ENCODE peak calls at places on chromosomes 13 and 19, in four cellular contexts. C is K562, D is GM12878, L is HepG2. Q is an unnamed sample.
A peak's percentile ranks its signal among the peaks of the same experiment; 100 is the strongest.

GRCh38 chr19:33399081-33399744 is 25.7 kb downstream of the CEBPG start:
- DNase-seq in D (no peak), C (no peak), L (no peak), Q (peak; percentile 9)

GRCh38 chr19:29660835-29661234 is 4.4 kb upstream of the PLEKHF1 start:
- DNase-seq in L (no peak), C (no peak), D (no peak), Q (no peak)

GRCh38 chr19:53868091-53868891 is 608 bp downstream of the MYADM start:
- DNase-seq in L (peak; percentile 47), C (peak; percentile 59), D (no peak), Q (peak; percentile 58)

GRCh38 chr19:5608271-5608666 is 14.3 kb downstream of the SAFB2 start:
- DNase-seq in L (peak; percentile 28), C (no peak), D (no peak), Q (no peak)

GRCh38 chr19:49019242-49019932 is 2.5 kb upstream of the LHB start:
- DNase-seq in C (peak; percentile 91), L (peak; percentile 67), D (no peak), Q (peak; percentile 91)

GRCh38 chr19:14425696-14426138 is 6.6 kb upstream of the DDX39A start:
- DNase-seq in L (no peak), D (no peak), C (no peak), Q (no peak)

GRCh38 chr13:98481511-98481951 is 95.4 kb downstream of the STK24 start:
- DNase-seq in D (no peak), L (no peak), C (no peak), Q (no peak)

GRCh38 chr13:48000559-48001126 is 430 bp downstream of the SUCLA2 start:
- DNase-seq in C (peak; percentile 6), D (no peak), L (no peak), Q (peak; percentile 35)

GRCh38 chr19:29269641-29270040 is 56.7 kb upstream of the UQCRFS1 start:
- DNase-seq in D (no peak), L (no peak), C (no peak), Q (no peak)

GRCh38 chr19:3105641-3106508 is 11.7 kb downstream of the GNA11 start:
- DNase-seq in C (no peak), D (no peak), L (no peak), Q (no peak)

GRCh38 chr19:29620931-29621351 is 14.9 kb downstream of the POP4 start:
- DNase-seq in D (no peak), C (no peak), L (no peak), Q (no peak)

GRCh38 chr13:33644607-33645543 is 173.1 kb upstream of the RFC3 start:
- DNase-seq in D (no peak), L (no peak), C (no peak), Q (no peak)

GRCh38 chr13:51556740-51557139 is 27.5 kb upstream of the WDFY2 start:
- DNase-seq in C (no peak), D (no peak), L (no peak), Q (no peak)

GRCh38 chr19:53381376-53381775 is 13.6 kb upstream of the ZNF765 start:
- DNase-seq in C (no peak), L (no peak), D (no peak), Q (no peak)

GRCh38 chr19:46609511-46610412 is 8.6 kb downstream of the CALM3 start:
- DNase-seq in C (peak; percentile 9), D (no peak), L (no peak), Q (peak; percentile 9)

GRCh38 chr13:63288576-63288975 is 1872.9 kb upstream of the PCDH20 start:
- DNase-seq in C (no peak), L (no peak), D (no peak), Q (no peak)

GRCh38 chr13:35496761-35497386 is 20.4 kb upstream of the MAB21L1 start:
- DNase-seq in L (no peak), C (no peak), D (no peak), Q (no peak)

GRCh38 chr13:35499131-35500051 is 22.9 kb upstream of the MAB21L1 start:
- DNase-seq in C (no peak), L (no peak), D (no peak), Q (no peak)

GRCh38 chr13:35502456-35502855 is 26.0 kb upstream of the MAB21L1 start:
- DNase-seq in L (no peak), C (no peak), D (no peak), Q (no peak)

GRCh38 chr13:35500071-35500595 is 23.6 kb upstream of the MAB21L1 start:
- DNase-seq in L (no peak), D (no peak), C (no peak), Q (no peak)

GRCh38 chr13:35501721-35502235 is 25.3 kb upstream of the MAB21L1 start:
- DNase-seq in L (no peak), C (no peak), D (no peak), Q (no peak)
- TF ChIP-seq NR2C2 in L (no peak), C (no peak), D (no peak), Q (no peak)

DNA sequence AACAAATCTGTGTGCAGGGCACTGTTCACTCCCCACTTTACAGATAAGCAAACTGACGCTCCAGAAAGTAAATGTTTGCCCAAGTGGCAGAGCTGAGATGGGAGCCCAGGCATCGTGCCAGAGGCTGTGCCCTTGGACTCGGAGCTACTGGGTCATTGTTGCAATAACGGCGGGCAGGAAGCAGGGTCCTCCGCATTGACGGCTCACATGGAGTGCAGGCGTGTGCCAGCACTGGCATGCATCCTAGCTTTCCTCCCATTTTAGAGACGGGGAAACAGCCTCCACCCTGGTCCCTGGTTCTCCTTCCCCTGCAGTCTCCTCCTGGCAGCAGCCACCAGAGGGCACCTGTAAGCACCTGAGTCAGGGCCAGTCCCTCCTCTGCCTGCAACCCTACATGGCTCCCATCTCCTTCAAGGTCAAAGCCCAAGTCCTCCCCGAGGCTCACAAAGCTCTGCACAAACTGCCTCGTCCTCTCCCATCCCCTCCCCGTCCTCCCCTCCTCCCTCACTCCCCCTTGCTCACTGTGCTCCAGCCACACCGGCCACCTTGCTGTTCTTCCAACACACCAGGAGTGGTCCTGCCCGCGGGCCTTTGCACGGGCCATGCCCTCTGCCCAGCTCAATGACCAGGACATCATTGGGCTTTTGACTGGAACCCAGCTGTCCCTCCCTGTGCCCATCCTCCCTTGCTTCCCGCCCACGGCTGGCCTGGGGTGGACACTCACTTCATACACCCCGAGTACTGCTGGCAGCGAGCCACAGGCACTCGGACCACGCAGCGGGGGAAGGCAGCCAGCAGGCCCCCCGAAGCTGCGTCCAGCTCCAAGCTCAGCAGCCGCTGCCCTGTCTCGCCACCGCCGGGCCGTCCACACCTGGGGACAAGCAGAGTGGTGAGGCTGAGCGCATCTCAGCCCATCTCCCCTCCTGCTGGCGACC is 7.7 kb upstream of the LRG1 start:
- DNase-seq in D (no peak), C (no peak), L (no peak), Q (peak; percentile 40)
- TF ChIP-seq NR2C2 in D (no peak), C (no peak), L (no peak), Q (no peak)

DNA sequence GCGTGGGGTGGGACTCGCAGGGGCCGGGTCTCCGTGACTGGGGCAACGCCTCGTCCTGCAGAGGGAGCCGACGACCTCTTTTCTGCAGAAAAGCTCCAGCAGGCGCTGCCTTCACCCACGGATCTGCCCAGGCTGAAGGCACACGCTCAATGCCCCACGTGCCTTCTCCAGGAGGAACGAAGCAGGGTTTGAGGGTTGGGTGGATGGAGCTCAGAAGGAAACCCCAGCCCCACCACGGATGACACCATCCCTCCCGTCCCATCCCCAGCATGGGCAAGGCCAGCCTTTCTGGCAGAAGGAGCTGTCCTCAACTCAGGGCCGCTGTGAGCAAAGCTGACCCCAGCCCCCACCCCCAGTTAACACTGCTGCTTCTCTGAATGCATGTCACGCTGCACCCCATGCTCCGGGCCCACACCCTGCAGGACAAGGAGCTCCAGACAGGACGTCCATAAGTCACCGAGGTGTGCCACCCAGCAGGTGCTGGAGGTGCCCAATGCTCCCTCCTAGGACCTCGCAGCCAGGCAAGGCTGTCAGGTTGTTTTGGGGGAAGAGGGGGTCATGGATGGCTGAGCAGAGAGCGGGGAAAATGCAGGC is 7.4 kb downstream of the C19orf25 start:
- DNase-seq in D (no peak), C (no peak), L (no peak), Q (no peak)
- TF ChIP-seq NR2C2 in D (no peak), C (no peak), L (no peak), Q (no peak)

GRCh38 chr13:41053384-41053826 is 7.9 kb upstream of the WBP4 start:
- DNase-seq in D (peak; percentile 79), L (no peak), C (no peak), Q (no peak)
- TF ChIP-seq NR2C2 in D (no peak), L (no peak), C (no peak), Q (no peak)

Q was measured in WTC11.